ENCODE peak calls at places on chromosomes 4 and X, in five cellular contexts. M is GM23338; F is CD4-positive, alpha-beta memory T cell; E is tibial nerve; U is H1. Y is an unnamed sample. For H3K4me1, the result is how much of the 10 kb centered on the place peaks cover.

GRCh38 chr4:157896726-157897125 is 276.1 kb downstream of the GASK1B start:
- DNase-seq in F (no peak), U (no peak), E (no peak), M (peak), Y (no peak)

GRCh38 chr4:188412499-188412898 is 273.3 kb downstream of the TRIML1 start:
- DNase-seq in E (no peak), U (no peak), M (no peak), F (no peak), Y (no peak)

GRCh38 chrX:147174596-147174995 is 360.1 kb upstream of the CXorf51A start:
- DNase-seq in U (peak), E (no peak), M (peak), F (no peak), Y (no peak)

GRCh38 chr4:101205878-101206277 is 141.4 kb downstream of the PPP3CA start:
- DNase-seq in M (peak), U (no peak), E (no peak), F (peak), Y (peak)

GRCh38 chr4:94491322-94491721 is 39.6 kb downstream of the PDLIM5 start:
- DNase-seq in M (no peak), E (no peak), U (no peak), F (no peak), Y (no peak)

GRCh38 chr4:48778431-48779094 is 1.5 kb downstream of the FRYL start:
- DNase-seq in E (no peak), F (no peak), M (no peak), U (no peak), Y (no peak)

GRCh38 chr4:152516156-152516555 is 19.7 kb downstream of the FBXW7 start:
- DNase-seq in F (no peak), U (no peak), M (peak), E (no peak), Y (no peak)

GRCh38 chr4:158490629-158491028 is 31.1 kb upstream of the RXFP1 start:
- DNase-seq in F (no peak), U (no peak), E (no peak), M (no peak), Y (no peak)

GRCh38 chr4:166981847-166982246 is 252.4 kb downstream of the SPOCK3 start:
- DNase-seq in U (no peak), F (no peak), M (no peak), E (no peak), Y (no peak)

GRCh38 chr4:167049257-167049656 is 185.0 kb downstream of the SPOCK3 start:
- DNase-seq in E (no peak), M (no peak), U (no peak), F (no peak), Y (no peak)

GRCh38 chrX:68880846-68881513 is 52.2 kb downstream of the EFNB1 start:
- DNase-seq in F (no peak), U (no peak), E (no peak), M (peak), Y (no peak)

GRCh38 chrX:68511255-68511654 is 12.4 kb downstream of the YIPF6 start:
- DNase-seq in M (peak), U (no peak), E (peak), F (peak), Y (no peak)

GRCh38 chr4:15245006-15245530 is 182.8 kb upstream of the C1QTNF7 start:
- DNase-seq in U (no peak), M (no peak), F (no peak), E (no peak), Y (no peak)

GRCh38 chr4:174880001-174880400 is 38.2 kb upstream of the ADAM29 start:
- DNase-seq in F (no peak), U (no peak), E (no peak), M (no peak), Y (no peak)

GRCh38 chr4:123340381-123340701 is 56.3 kb upstream of the SPRY1 start:
- DNase-seq in M (no peak), E (no peak), F (no peak), U (no peak), Y (no peak)

GRCh38 chrX:47283015-47283771 is 50.4 kb downstream of the USP11 start:
- DNase-seq in E (peak), U (no peak), M (no peak), F (no peak), Y (no peak)

GRCh38 chr4:88297131-88297530 is 12.8 kb upstream of the PPM1K start:
- DNase-seq in E (no peak), F (no peak), U (no peak), M (peak), Y (no peak)
- H3K27ac ChIP-seq in E (no peak), F (no peak), U (no peak), M (no peak), Y (no peak)

DNA sequence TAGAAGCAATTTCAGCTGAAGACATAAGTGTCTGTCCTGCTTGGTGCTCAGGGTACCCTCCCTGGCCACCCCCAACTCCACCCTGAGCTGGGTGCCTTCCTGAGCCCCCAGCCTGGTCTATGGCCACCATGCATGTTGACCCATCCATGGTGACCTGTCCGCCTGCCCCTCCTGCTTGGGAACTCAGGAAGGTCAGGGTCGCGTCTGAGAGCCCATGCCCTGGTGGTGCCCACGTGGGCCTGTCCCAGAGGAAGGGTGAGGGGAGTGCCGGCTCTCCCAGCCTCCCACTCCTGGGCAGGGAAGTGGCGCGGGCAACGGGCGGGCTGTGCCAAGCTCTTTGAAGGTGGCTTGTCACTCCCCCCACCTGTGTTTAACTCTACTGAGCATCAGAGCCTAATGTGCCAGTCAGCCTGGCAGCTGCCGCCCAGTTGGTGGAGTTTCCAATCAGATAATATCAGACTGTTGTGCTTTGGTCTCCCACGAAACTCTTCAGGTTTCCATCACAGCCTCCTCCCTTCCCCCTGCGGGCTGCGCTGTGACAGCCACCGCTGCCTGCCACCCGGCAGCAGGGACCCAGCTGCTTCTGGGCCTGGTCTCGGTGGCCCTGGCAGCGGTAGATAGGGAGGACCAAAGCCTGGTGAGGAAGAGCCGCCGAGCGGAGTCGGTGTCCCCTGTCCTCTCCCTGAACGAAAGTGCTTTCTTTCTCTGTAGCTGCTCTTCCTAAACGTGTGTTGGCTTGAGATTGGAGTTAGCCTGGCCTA is 4.8 kb downstream of the SH3BP2 start:
- DNase-seq in F (peak), E (no peak), M (no peak), U (no peak), Y (peak)
- H3K4me1 ChIP-seq in F (half or more), E (half or more), M (under half), U (under half), Y (half or more)

DNA sequence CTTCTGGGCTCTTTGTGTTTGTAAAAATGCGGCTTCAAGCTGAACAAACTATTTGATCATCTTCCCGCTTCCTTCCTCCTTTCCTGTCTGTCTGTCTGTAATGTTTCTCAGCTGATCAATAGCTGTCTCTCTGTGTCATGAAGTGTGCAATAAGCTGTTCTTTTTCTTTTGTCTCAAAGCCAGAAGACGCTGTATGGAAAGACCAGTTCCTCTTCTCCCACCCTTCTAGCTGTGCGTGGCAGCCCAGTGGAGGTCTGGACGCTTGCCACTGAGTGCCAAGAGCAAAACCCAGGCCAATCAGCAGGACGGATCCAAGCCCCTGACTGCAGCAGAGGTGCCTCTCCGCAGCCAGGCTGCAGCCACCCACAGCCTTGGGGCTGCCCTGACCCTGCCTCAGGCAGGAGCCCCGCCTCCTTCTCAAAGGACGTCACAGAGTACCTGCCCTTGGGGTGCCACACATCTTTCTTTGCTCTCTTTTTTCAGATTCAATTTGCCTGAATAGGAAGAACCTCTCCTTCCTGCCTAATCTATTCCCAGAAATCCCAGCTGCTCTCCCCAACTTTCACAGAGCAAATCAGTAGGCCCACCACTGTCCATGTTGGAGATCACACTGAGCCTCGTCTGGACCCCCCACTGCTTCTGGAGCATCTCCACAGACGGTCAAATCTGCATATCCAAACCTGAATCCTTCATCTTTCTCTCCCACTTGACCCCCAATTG is 59.1 kb downstream of the MAML3 start:
- DNase-seq in U (no peak), F (peak), E (peak), M (peak), Y (peak)
- H3K4me3 ChIP-seq in U (no peak), F (no peak), E (no peak), M (peak), Y (peak)

DNA sequence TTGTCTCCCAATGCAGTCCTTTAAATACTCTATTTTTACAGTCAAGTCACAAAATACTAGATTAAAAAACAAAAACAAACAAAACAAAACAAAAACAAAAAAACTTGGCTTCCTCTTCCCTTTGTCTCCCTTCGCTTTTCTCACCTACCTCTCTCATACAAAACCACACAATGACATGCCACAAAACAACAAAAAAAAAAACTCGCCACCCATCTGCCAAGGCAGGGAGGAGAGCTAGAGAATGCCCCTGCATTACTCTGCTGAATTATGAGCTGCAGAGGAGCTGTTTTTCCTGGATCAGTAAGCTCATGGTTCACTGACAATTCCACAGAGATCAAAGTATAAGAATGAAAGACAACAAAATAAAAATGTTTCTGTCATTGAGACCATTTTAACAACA is 252.7 kb upstream of the FAT4 start:
- DNase-seq in E (no peak), F (no peak), M (no peak), U (no peak), Y (no peak)
- H3K27ac ChIP-seq in E (no peak), F (no peak), M (no peak), U (no peak), Y (no peak)

GRCh38 chrX:136215559-136215958 is 35.6 kb downstream of the MAP7D3 start:
- DNase-seq in M (no peak), E (no peak), F (no peak), U (no peak), Y (no peak)
- H3K4me1 ChIP-seq in M (under half), E (under half), F (under half), U (under half), Y (under half)

GRCh38 chr4:153792007-153792892 is 3.4 kb upstream of the SFRP2 start:
- DNase-seq in M (peak), E (peak), U (peak), F (no peak), Y (no peak)
- H3K4me3 ChIP-seq in M (peak), E (peak), U (peak), F (peak), Y (peak)

GRCh38 chr4:154586296-154587033 is 4.1 kb downstream of the FGA start:
- DNase-seq in M (no peak), F (no peak), U (no peak), E (no peak), Y (no peak)

GRCh38 chr4:154590329-154591006 is at the start of gene FGA:
- DNase-seq in M (peak), F (no peak), U (no peak), E (no peak), Y (no peak)

GRCh38 chr4:154589296-154590197 is 995 bp downstream of the FGA start:
- DNase-seq in M (no peak), F (no peak), U (no peak), E (no peak), Y (no peak)

GRCh38 chr4:154585369-154586018 is 5.0 kb downstream of the FGA start:
- DNase-seq in U (no peak), E (no peak), F (no peak), M (no peak), Y (no peak)

DNA sequence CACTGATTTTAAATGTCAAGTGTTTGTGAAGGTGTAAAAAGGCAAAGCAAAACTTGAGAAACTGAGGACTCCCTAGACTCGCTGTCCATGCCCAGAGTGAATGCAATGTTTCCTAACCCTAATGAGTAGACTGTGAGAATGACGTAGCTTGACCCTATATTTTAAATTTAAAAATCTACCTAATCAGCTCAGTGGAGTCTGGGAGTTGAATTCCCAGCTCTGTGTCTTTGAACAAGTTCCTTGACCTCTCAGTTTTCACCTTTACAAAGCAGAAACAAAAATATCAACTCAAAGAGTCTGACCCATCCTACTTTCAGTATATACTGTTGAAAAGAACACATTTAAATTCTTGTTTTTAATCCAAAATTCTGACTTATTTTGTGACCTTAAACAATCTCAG is 2.3 kb downstream of the FGA start:
- DNase-seq in U (no peak), M (no peak), E (no peak), F (no peak), Y (no peak)
- H3K27ac ChIP-seq in U (no peak), M (no peak), E (no peak), F (no peak), Y (no peak)

Y was measured in CD8-positive, alpha-beta memory T cell.